ENCODE peak calls at places on chromosomes 6 and 20, in eight cellular contexts. G is heart right ventricle, S is endothelial cell of umbilical vein, M is lung, D is mammary epithelial cell, E is colonic mucosa, P is IMR-90, J is endodermal cell. H is an unnamed sample. For H3K4me1, the result is how much of the 10 kb centered on the place peaks cover.

GRCh38 chr6:53793318-53793975 is 1.4 kb upstream of the LRRC1 start:
- DNase-seq in G (peak), S (peak), M (peak), D (peak), E (peak), P (peak), J (peak), H (peak)

GRCh38 chr6:144395014-144395413 is 109.9 kb downstream of the UTRN start:
- DNase-seq in G (no peak), S (peak), M (no peak), D (peak), E (no peak), P (peak), J (no peak), H (no peak)

GRCh38 chr20:19540401-19540800 is 217.7 kb upstream of the RIN2 start:
- DNase-seq in G (no peak), S (no peak), M (no peak), D (no peak), E (no peak), P (no peak), J (no peak), H (no peak)

GRCh38 chr20:19885981-19886665 is 128.1 kb downstream of the RIN2 start:
- DNase-seq in G (peak), S (peak), M (peak), D (peak), E (peak), P (peak), J (peak), H (peak)

GRCh38 chr6:90536516-90536915 is 50.4 kb downstream of the MAP3K7 start:
- DNase-seq in G (no peak), S (no peak), M (no peak), D (no peak), E (no peak), P (no peak), J (no peak), H (no peak)

GRCh38 chr6:112205521-112206458 is 48.6 kb downstream of the LAMA4 start:
- DNase-seq in G (no peak), S (peak), M (no peak), D (peak), E (no peak), P (peak), J (peak), H (no peak)

GRCh38 chr6:70520575-70520974 is 46.2 kb upstream of the SDHAF4 start:
- DNase-seq in G (no peak), S (peak), M (no peak), D (no peak), E (no peak), P (peak), J (no peak), H (no peak)

GRCh38 chr6:79031821-79032590 is 46.0 kb downstream of the PHIP start:
- DNase-seq in G (no peak), S (no peak), M (no peak), D (peak), E (no peak), P (peak), J (no peak), H (no peak)

GRCh38 chr6:134092449-134092848 is 40.0 kb upstream of the SLC2A12 start:
- DNase-seq in G (no peak), S (no peak), M (no peak), D (no peak), E (no peak), P (no peak), J (no peak), H (no peak)

GRCh38 chr6:165001502-165002157 is 307.8 kb downstream of the C6orf118 start:
- DNase-seq in G (no peak), S (no peak), M (no peak), D (no peak), E (no peak), P (no peak), J (no peak), H (no peak)

GRCh38 chr6:66992660-66993059 is 1285.6 kb upstream of the EYS start:
- DNase-seq in G (no peak), S (no peak), M (no peak), D (no peak), E (no peak), P (no peak), J (no peak), H (no peak)

GRCh38 chr20:53901064-53901463 is 169.3 kb downstream of the BCAS1 start:
- DNase-seq in G (no peak), S (peak), M (no peak), D (peak), E (peak), P (peak), J (no peak), H (no peak)

GRCh38 chr20:32762754-32763201 is 593 bp downstream of the DNMT3B start:
- DNase-seq in G (no peak), S (no peak), M (no peak), D (no peak), E (peak), P (no peak), J (peak), H (no peak)

GRCh38 chr6:44682987-44683779 is 295.7 kb downstream of the CDC5L start:
- DNase-seq in G (no peak), S (no peak), M (no peak), D (no peak), E (no peak), P (no peak), J (peak), H (no peak)

GRCh38 chr20:20233041-20233514 is 134.8 kb upstream of the INSM1 start:
- DNase-seq in G (no peak), S (peak), M (no peak), D (no peak), E (no peak), P (no peak), J (no peak), H (no peak)

GRCh38 chr6:144578385-144579350 is 293.5 kb downstream of the UTRN start:
- DNase-seq in G (no peak), S (no peak), M (no peak), D (peak), E (no peak), P (peak), J (no peak), H (no peak)

GRCh38 chr20:63254237-63254535 is at the start of gene NKAIN4:
- DNase-seq in G (no peak), S (no peak), M (no peak), D (no peak), E (no peak), P (no peak), J (peak), H (no peak)

GRCh38 chr6:40978687-40979289 is 60.2 kb downstream of the UNC5CL start:
- DNase-seq in G (no peak), S (no peak), M (no peak), D (no peak), E (no peak), P (no peak), J (no peak), H (no peak)

GRCh38 chr6:154593122-154593521 is 82.6 kb upstream of the CNKSR3 start:
- DNase-seq in G (no peak), S (no peak), M (no peak), D (no peak), E (no peak), P (no peak), J (peak), H (no peak)

GRCh38 chr6:136720045-136720760 is 72.1 kb downstream of the MAP3K5 start:
- DNase-seq in G (no peak), S (no peak), M (no peak), D (no peak), E (no peak), P (no peak), J (no peak), H (no peak)

GRCh38 chr6:158629376-158630221 is 14.9 kb downstream of the DYNLT1 start:
- DNase-seq in G (no peak), S (no peak), M (no peak), D (no peak), E (peak), P (no peak), J (peak), H (peak)

GRCh38 chr6:1624071-1624847 is 14.5 kb downstream of the FOXC1 start:
- DNase-seq in G (no peak), S (peak), M (no peak), D (no peak), E (no peak), P (no peak), J (peak), H (peak)

GRCh38 chr20:48350291-48350988 is 477.4 kb downstream of the PREX1 start:
- DNase-seq in G (no peak), S (no peak), M (no peak), D (no peak), E (no peak), P (no peak), J (peak), H (no peak)
- TF ChIP-seq CTCF in G (peak), S (peak), M (no peak), D (peak), E (peak), P (no peak), J (peak), H (no peak)

DNA sequence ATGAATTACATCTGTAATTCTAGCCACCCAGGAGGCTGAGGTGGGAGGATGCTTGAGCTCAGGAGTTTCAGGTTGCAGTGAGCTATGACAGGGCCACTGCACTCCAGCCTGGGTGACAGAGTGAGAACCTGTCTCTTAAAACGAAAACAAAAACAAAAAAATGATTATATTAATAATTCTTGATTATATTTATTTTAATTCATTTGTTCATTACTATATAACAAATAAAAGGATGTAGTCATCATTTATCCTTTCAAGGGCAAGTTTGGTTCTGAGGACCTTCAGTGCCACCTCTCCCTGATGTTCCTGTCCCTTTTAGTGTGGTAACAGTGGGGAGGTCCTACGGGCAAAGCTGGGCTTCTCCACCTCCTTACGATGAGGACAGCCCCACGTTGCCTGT is 167.1 kb upstream of the SCGN start:
- DNase-seq in G (no peak), S (no peak), M (no peak), D (no peak), E (no peak), P (no peak), J (no peak), H (no peak)
- H3K27ac ChIP-seq in G (no peak), S (no peak), M (no peak), D (no peak), E (no peak), P (no peak), J (no peak), H (no peak)

GRCh38 chr6:149844480-149844879 is 19.7 kb downstream of the LRP11 start:
- DNase-seq in G (no peak), S (no peak), M (no peak), D (no peak), E (no peak), P (no peak), J (no peak), H (no peak)

GRCh38 chr6:149843051-149843633 is 21.0 kb downstream of the LRP11 start:
- DNase-seq in G (no peak), S (no peak), M (no peak), D (no peak), E (no peak), P (no peak), J (no peak), H (no peak)

GRCh38 chr6:149847943-149848267 is 16.3 kb downstream of the LRP11 start:
- DNase-seq in G (no peak), S (no peak), M (no peak), D (no peak), E (no peak), P (no peak), J (no peak), H (no peak)

GRCh38 chr6:149845549-149845948 is 18.6 kb downstream of the LRP11 start:
- DNase-seq in G (no peak), S (no peak), M (no peak), D (no peak), E (no peak), P (no peak), J (no peak), H (no peak)

DNA sequence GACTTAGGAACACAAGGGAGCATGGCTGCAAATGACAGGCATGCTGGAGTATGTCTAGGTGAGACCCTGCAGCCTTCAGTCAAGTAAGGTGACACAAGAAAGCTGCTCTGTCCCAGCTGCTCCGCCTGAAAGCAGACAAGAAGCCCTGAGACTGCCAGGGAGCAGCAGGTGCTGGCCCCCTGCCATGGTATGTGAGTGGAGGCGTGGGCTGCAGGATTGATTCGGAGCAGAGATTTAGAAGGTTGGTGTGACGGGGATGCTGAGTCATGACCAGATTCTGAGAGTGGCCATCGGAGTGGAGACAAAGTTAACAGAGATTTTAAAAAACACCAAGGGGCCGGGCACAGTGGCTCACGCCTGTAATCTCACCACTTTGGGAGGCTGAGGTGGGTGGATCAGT is 17.8 kb downstream of the LRP11 start:
- DNase-seq in G (no peak), S (no peak), M (peak), D (peak), E (no peak), P (peak), J (peak), H (no peak)
- H3K4me1 ChIP-seq in G (under half), S (under half), M (under half), D (under half), E (under half), P (under half), J (under half), H (under half)

GRCh38 chr6:80314531-80314930 is 208.1 kb downstream of the BCKDHB start:
- DNase-seq in G (no peak), S (no peak), M (no peak), D (no peak), E (no peak), P (no peak), J (no peak), H (no peak)

GRCh38 chr6:80321011-80321410 is 214.5 kb downstream of the BCKDHB start:
- DNase-seq in G (no peak), S (no peak), M (no peak), D (no peak), E (no peak), P (no peak), J (no peak), H (no peak)

GRCh38 chr6:80319286-80319685 is 212.8 kb downstream of the BCKDHB start:
- DNase-seq in G (no peak), S (no peak), M (no peak), D (peak), E (no peak), P (no peak), J (no peak), H (no peak)

GRCh38 chr6:80316655-80317332 is 210.3 kb downstream of the BCKDHB start:
- DNase-seq in G (no peak), S (peak), M (no peak), D (no peak), E (no peak), P (no peak), J (no peak), H (no peak)
- TF ChIP-seq CTCF in G (no peak), S (no peak), M (no peak), D (no peak), E (no peak), P (peak), J (peak), H (no peak)

DNA sequence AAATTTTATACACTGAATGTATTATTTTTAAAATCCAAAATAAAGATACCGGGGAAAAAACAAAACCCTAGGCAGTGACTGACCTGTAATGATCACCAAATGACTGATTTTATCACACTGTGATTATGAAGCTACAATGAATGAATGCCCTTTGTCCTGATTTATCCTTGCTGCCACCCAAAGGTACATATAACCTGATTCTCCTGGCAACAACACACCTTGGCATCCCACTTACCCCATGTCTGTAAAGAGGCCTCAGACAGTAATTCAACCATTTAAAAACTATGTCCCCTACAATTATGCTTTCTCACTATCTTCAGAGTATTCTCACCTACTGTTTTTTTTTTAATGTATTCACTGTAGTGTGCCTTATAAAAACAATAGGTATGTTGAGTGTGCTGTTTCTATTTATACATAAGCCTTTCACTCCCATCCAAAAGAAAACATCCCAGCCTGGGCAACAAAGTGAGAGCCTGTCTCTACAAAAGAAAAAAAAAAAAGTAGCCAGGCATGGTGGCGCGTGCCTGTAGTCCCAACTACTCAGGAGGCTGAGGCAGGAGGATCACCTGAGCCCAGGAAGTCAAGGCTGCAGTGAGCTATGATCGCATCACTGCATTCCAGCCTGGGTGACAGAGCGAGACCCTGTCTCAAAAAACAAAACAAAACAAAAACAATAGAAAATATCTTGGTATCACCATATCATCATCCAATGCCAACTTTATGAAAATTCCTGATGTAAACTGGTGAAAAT is 21.7 kb downstream of the B4GALT5 start:
- DNase-seq in G (no peak), S (no peak), M (no peak), D (no peak), E (no peak), P (no peak), J (no peak), H (no peak)
- H3K27ac ChIP-seq in G (no peak), S (peak), M (no peak), D (no peak), E (peak), P (no peak), J (no peak), H (no peak)

GRCh38 chr6:52422156-52422555 is 2.0 kb downstream of the EFHC1 start:
- DNase-seq in G (no peak), S (no peak), M (no peak), D (no peak), E (no peak), P (no peak), J (no peak), H (no peak)
- H3K4me1 ChIP-seq in G (under half), S (half or more), M (under half), D (under half), E (under half), P (under half), J (under half), H (under half)

DNA sequence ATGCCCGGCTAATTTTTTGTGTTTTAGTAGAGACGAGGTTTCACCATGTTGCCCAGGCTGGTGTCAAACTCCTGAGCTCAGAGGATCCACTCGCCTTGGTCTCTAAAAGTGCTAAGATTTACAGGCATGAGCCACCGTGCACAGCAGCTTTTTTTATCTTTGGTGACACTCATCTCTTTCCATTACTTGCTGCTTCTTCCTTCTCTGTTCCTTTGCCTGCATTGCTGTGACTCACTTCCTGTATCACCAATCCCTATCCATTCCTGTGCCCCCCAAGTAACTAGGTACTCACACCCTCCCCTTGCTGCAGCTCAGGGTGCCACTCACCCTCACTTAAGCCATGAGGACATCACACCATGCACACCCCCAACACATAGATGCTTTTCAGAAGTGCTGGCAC is 24.6 kb downstream of the KHDC1L start:
- DNase-seq in G (no peak), S (no peak), M (no peak), D (no peak), E (no peak), P (peak), J (no peak), H (no peak)
- TF ChIP-seq CTCF in G (no peak), S (no peak), M (no peak), D (no peak), E (no peak), P (no peak), J (no peak), H (no peak)

GRCh38 chr6:106729848-106730247 is 100.5 kb downstream of the QRSL1 start:
- DNase-seq in G (no peak), S (no peak), M (no peak), D (no peak), E (peak), P (no peak), J (no peak), H (no peak)
- H3K27ac ChIP-seq in G (no peak), S (no peak), M (no peak), D (no peak), E (peak), P (no peak), J (no peak), H (no peak)